ENCODE peak calls at places on chromosomes 3 and 15, in six cellular contexts. One of them, this sample, is unnamed.

GRCh38 chr3:111072016-111072891 is 638 bp downstream of the NECTIN3 start:
- DNase-seq in left cardiac atrium: peak
- DNase-seq in globus pallidus: peak
- DNase-seq in stimulated activated CD4-positive, alpha-beta T cell treated with anti-CD3 and anti-CD28 coated beads, Interleukin-4, amount 100 ng/mL, for 24 hours: peak
- DNase-seq in ascending aorta: no peak
- DNase-seq in progenitor cell of endocrine pancreas: peak
- DNase-seq in this sample: no peak

GRCh38 chr3:39467394-39468107 is at the start of gene MOBP:
- DNase-seq in left cardiac atrium: no peak
- DNase-seq in globus pallidus: peak
- DNase-seq in stimulated activated CD4-positive, alpha-beta T cell treated with anti-CD3 and anti-CD28 coated beads, Interleukin-4, amount 100 ng/mL, for 24 hours: no peak
- DNase-seq in ascending aorta: no peak
- DNase-seq in progenitor cell of endocrine pancreas: no peak
- DNase-seq in this sample: no peak

GRCh38 chr3:165837058-165837525 is at the start of gene BCHE:
- DNase-seq in left cardiac atrium: peak
- DNase-seq in globus pallidus: peak
- DNase-seq in stimulated activated CD4-positive, alpha-beta T cell treated with anti-CD3 and anti-CD28 coated beads, Interleukin-4, amount 100 ng/mL, for 24 hours: no peak
- DNase-seq in ascending aorta: no peak
- DNase-seq in progenitor cell of endocrine pancreas: no peak
- DNase-seq in this sample: no peak

GRCh38 chr15:36313021-36313420 is 266.4 kb upstream of the CDIN1 start:
- DNase-seq in left cardiac atrium: no peak
- DNase-seq in globus pallidus: no peak
- DNase-seq in stimulated activated CD4-positive, alpha-beta T cell treated with anti-CD3 and anti-CD28 coated beads, Interleukin-4, amount 100 ng/mL, for 24 hours: no peak
- DNase-seq in ascending aorta: no peak
- DNase-seq in progenitor cell of endocrine pancreas: no peak
- DNase-seq in this sample: no peak

GRCh38 chr3:8328971-8329370 is 172.7 kb upstream of the LMCD1 start:
- DNase-seq in left cardiac atrium: no peak
- DNase-seq in globus pallidus: no peak
- DNase-seq in stimulated activated CD4-positive, alpha-beta T cell treated with anti-CD3 and anti-CD28 coated beads, Interleukin-4, amount 100 ng/mL, for 24 hours: no peak
- DNase-seq in ascending aorta: no peak
- DNase-seq in progenitor cell of endocrine pancreas: no peak
- DNase-seq in this sample: no peak

GRCh38 chr3:189862385-189863023 is 231.3 kb downstream of the TP63 start:
- DNase-seq in left cardiac atrium: no peak
- DNase-seq in globus pallidus: no peak
- DNase-seq in stimulated activated CD4-positive, alpha-beta T cell treated with anti-CD3 and anti-CD28 coated beads, Interleukin-4, amount 100 ng/mL, for 24 hours: no peak
- DNase-seq in ascending aorta: no peak
- DNase-seq in progenitor cell of endocrine pancreas: no peak
- DNase-seq in this sample: no peak

GRCh38 chr3:182212479-182213076 is 500.9 kb downstream of the SOX2 start:
- DNase-seq in left cardiac atrium: peak
- DNase-seq in globus pallidus: no peak
- DNase-seq in stimulated activated CD4-positive, alpha-beta T cell treated with anti-CD3 and anti-CD28 coated beads, Interleukin-4, amount 100 ng/mL, for 24 hours: no peak
- DNase-seq in ascending aorta: no peak
- DNase-seq in progenitor cell of endocrine pancreas: no peak
- DNase-seq in this sample: no peak

GRCh38 chr3:66789584-66790237 is 208.4 kb upstream of the KBTBD8 start:
- DNase-seq in left cardiac atrium: no peak
- DNase-seq in globus pallidus: no peak
- DNase-seq in stimulated activated CD4-positive, alpha-beta T cell treated with anti-CD3 and anti-CD28 coated beads, Interleukin-4, amount 100 ng/mL, for 24 hours: no peak
- DNase-seq in ascending aorta: no peak
- DNase-seq in progenitor cell of endocrine pancreas: no peak
- DNase-seq in this sample: no peak

GRCh38 chr15:59284768-59285368 is 78.2 kb downstream of the LDHAL6B start:
- DNase-seq in left cardiac atrium: no peak
- DNase-seq in globus pallidus: no peak
- DNase-seq in stimulated activated CD4-positive, alpha-beta T cell treated with anti-CD3 and anti-CD28 coated beads, Interleukin-4, amount 100 ng/mL, for 24 hours: no peak
- DNase-seq in ascending aorta: no peak
- DNase-seq in progenitor cell of endocrine pancreas: no peak
- DNase-seq in this sample: no peak

GRCh38 chr3:70358978-70359580 is 46.6 kb upstream of the MDFIC2 start:
- DNase-seq in left cardiac atrium: no peak
- DNase-seq in globus pallidus: peak
- DNase-seq in stimulated activated CD4-positive, alpha-beta T cell treated with anti-CD3 and anti-CD28 coated beads, Interleukin-4, amount 100 ng/mL, for 24 hours: no peak
- DNase-seq in ascending aorta: no peak
- DNase-seq in progenitor cell of endocrine pancreas: no peak
- DNase-seq in this sample: no peak

GRCh38 chr15:69014454-69014853 is at the start of gene NOX5:
- DNase-seq in left cardiac atrium: no peak
- DNase-seq in globus pallidus: no peak
- DNase-seq in stimulated activated CD4-positive, alpha-beta T cell treated with anti-CD3 and anti-CD28 coated beads, Interleukin-4, amount 100 ng/mL, for 24 hours: no peak
- DNase-seq in ascending aorta: no peak
- DNase-seq in progenitor cell of endocrine pancreas: no peak
- DNase-seq in this sample: no peak

GRCh38 chr3:127072971-127073851 is 90.3 kb downstream of the PLXNA1 start:
- DNase-seq in left cardiac atrium: no peak
- DNase-seq in globus pallidus: no peak
- DNase-seq in stimulated activated CD4-positive, alpha-beta T cell treated with anti-CD3 and anti-CD28 coated beads, Interleukin-4, amount 100 ng/mL, for 24 hours: no peak
- DNase-seq in ascending aorta: no peak
- DNase-seq in progenitor cell of endocrine pancreas: no peak
- DNase-seq in this sample: no peak

This sample was measured in cerebellar nuclear complex.